ENCODE peak calls at places on chromosomes 13 and 19, in four cellular contexts. One of them, this sample, is unnamed.

GRCh38 chr13:28100149-28101121 is at the start of gene FLT3:
- DNase-seq in thyroid gland: peak
- DNase-seq in tibial nerve: no peak
- DNase-seq in astrocyte of the spinal cord: peak
- DNase-seq in this sample: peak

GRCh38 chr13:97802213-97802612 is 151.3 kb upstream of the IPO5 start:
- DNase-seq in thyroid gland: no peak
- DNase-seq in tibial nerve: no peak
- DNase-seq in astrocyte of the spinal cord: no peak
- DNase-seq in this sample: no peak

GRCh38 chr19:33622809-33623511 is 1.2 kb downstream of the CHST8 start:
- DNase-seq in thyroid gland: no peak
- DNase-seq in tibial nerve: no peak
- DNase-seq in astrocyte of the spinal cord: no peak
- DNase-seq in this sample: no peak

GRCh38 chr13:32914686-32915085 is 101.5 kb upstream of the KL start:
- DNase-seq in thyroid gland: no peak
- DNase-seq in tibial nerve: no peak
- DNase-seq in astrocyte of the spinal cord: no peak
- DNase-seq in this sample: no peak

GRCh38 chr19:45113628-45114027 is 20.6 kb downstream of the PPP1R37 start:
- DNase-seq in thyroid gland: no peak
- DNase-seq in tibial nerve: no peak
- DNase-seq in astrocyte of the spinal cord: no peak
- DNase-seq in this sample: no peak

GRCh38 chr19:29841209-29841558 is 29.4 kb downstream of the CCNE1 start:
- DNase-seq in thyroid gland: no peak
- DNase-seq in tibial nerve: no peak
- DNase-seq in astrocyte of the spinal cord: no peak
- DNase-seq in this sample: no peak

GRCh38 chr13:106468207-106468606 is 67.3 kb downstream of the EFNB2 start:
- DNase-seq in thyroid gland: peak
- DNase-seq in tibial nerve: no peak
- DNase-seq in astrocyte of the spinal cord: no peak
- DNase-seq in this sample: peak

GRCh38 chr13:98447881-98448641 is 128.8 kb downstream of the STK24 start:
- DNase-seq in thyroid gland: peak
- DNase-seq in tibial nerve: no peak
- DNase-seq in astrocyte of the spinal cord: peak
- DNase-seq in this sample: no peak

GRCh38 chr13:109226631-109227030 is 559.8 kb downstream of the IRS2 start:
- DNase-seq in thyroid gland: no peak
- DNase-seq in tibial nerve: no peak
- DNase-seq in astrocyte of the spinal cord: peak
- DNase-seq in this sample: no peak

GRCh38 chr19:49891393-49891792 is 5.3 kb downstream of the IL4I1 start:
- DNase-seq in thyroid gland: no peak
- DNase-seq in tibial nerve: no peak
- DNase-seq in astrocyte of the spinal cord: no peak
- DNase-seq in this sample: no peak

DNA sequence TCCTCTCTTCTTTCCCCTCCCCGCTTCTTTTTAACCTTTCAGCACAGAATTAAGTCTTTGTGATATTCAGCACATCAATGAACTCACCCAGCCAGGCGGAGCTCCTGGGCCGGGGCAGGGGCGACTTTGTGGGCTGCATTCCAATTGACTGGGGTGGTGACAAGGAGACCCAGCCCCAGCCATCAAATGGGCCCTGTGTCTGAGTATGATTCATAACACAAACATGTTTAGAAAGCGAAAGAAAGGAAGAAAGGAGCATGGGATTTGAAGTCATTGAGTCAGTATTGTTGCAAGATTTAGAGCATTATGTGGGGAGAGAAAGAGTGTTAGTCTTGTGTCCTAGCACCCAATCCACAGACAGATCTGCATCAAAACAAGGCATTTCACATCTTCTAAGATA is 185.3 kb downstream of the LHFPL6 start:
- DNase-seq in thyroid gland: no peak
- DNase-seq in tibial nerve: no peak
- DNase-seq in astrocyte of the spinal cord: peak
- DNase-seq in this sample: peak
- H3K4me3 ChIP-seq in thyroid gland: no peak
- H3K4me3 ChIP-seq in tibial nerve: peak
- H3K4me3 ChIP-seq in astrocyte of the spinal cord: peak
- H3K4me3 ChIP-seq in this sample: no peak

GRCh38 chr19:952049-952679 is 26.3 kb downstream of the ARID3A start:
- DNase-seq in thyroid gland: no peak
- DNase-seq in tibial nerve: no peak
- DNase-seq in astrocyte of the spinal cord: no peak
- DNase-seq in this sample: no peak
- H3K4me3 ChIP-seq in thyroid gland: no peak
- H3K4me3 ChIP-seq in tibial nerve: no peak
- H3K4me3 ChIP-seq in astrocyte of the spinal cord: no peak
- H3K4me3 ChIP-seq in this sample: no peak

GRCh38 chr19:40055049-40055448 is 982 bp downstream of the ZNF780B start:
- DNase-seq in thyroid gland: no peak
- DNase-seq in tibial nerve: no peak
- DNase-seq in astrocyte of the spinal cord: no peak
- DNase-seq in this sample: no peak

GRCh38 chr19:40056505-40056904 is 474 bp upstream of the ZNF780B start:
- DNase-seq in thyroid gland: no peak
- DNase-seq in tibial nerve: no peak
- DNase-seq in astrocyte of the spinal cord: no peak
- DNase-seq in this sample: no peak

GRCh38 chr19:40053491-40053890 is 2.5 kb downstream of the ZNF780B start:
- DNase-seq in thyroid gland: no peak
- DNase-seq in tibial nerve: no peak
- DNase-seq in astrocyte of the spinal cord: no peak
- DNase-seq in this sample: no peak

GRCh38 chr19:40055832-40056504 is at the start of gene ZNF780B:
- DNase-seq in thyroid gland: peak
- DNase-seq in tibial nerve: peak
- DNase-seq in astrocyte of the spinal cord: peak
- DNase-seq in this sample: peak

GRCh38 chr19:40054632-40055031 is 1.4 kb downstream of the ZNF780B start:
- DNase-seq in thyroid gland: no peak
- DNase-seq in tibial nerve: no peak
- DNase-seq in astrocyte of the spinal cord: no peak
- DNase-seq in this sample: no peak
- H3K4me3 ChIP-seq in thyroid gland: no peak
- H3K4me3 ChIP-seq in tibial nerve: no peak
- H3K4me3 ChIP-seq in astrocyte of the spinal cord: no peak
- H3K4me3 ChIP-seq in this sample: no peak

GRCh38 chr19:4181053-4181508 is 1.3 kb downstream of the SIRT6 start:
- DNase-seq in thyroid gland: no peak
- DNase-seq in tibial nerve: no peak
- DNase-seq in astrocyte of the spinal cord: no peak
- DNase-seq in this sample: no peak
- H3K4me3 ChIP-seq in thyroid gland: no peak
- H3K4me3 ChIP-seq in tibial nerve: peak
- H3K4me3 ChIP-seq in astrocyte of the spinal cord: no peak
- H3K4me3 ChIP-seq in this sample: no peak

GRCh38 chr19:14554382-14554812 is 17.5 kb downstream of the NDUFB7 start:
- DNase-seq in thyroid gland: peak
- DNase-seq in tibial nerve: no peak
- DNase-seq in astrocyte of the spinal cord: no peak
- DNase-seq in this sample: no peak

GRCh38 chr19:14555918-14556661 is 15.8 kb downstream of the NDUFB7 start:
- DNase-seq in thyroid gland: no peak
- DNase-seq in tibial nerve: no peak
- DNase-seq in astrocyte of the spinal cord: peak
- DNase-seq in this sample: no peak

GRCh38 chr19:14556662-14557188 is 15.1 kb downstream of the NDUFB7 start:
- DNase-seq in thyroid gland: peak
- DNase-seq in tibial nerve: peak
- DNase-seq in astrocyte of the spinal cord: peak
- DNase-seq in this sample: peak

GRCh38 chr19:14553042-14553938 is 18.6 kb downstream of the NDUFB7 start:
- DNase-seq in thyroid gland: no peak
- DNase-seq in tibial nerve: no peak
- DNase-seq in astrocyte of the spinal cord: no peak
- DNase-seq in this sample: no peak

GRCh38 chr19:14553939-14554243 is 18.0 kb downstream of the NDUFB7 start:
- DNase-seq in thyroid gland: no peak
- DNase-seq in tibial nerve: no peak
- DNase-seq in astrocyte of the spinal cord: no peak
- DNase-seq in this sample: no peak
- H3K4me3 ChIP-seq in thyroid gland: no peak
- H3K4me3 ChIP-seq in tibial nerve: no peak
- H3K4me3 ChIP-seq in astrocyte of the spinal cord: no peak
- H3K4me3 ChIP-seq in this sample: no peak

DNA sequence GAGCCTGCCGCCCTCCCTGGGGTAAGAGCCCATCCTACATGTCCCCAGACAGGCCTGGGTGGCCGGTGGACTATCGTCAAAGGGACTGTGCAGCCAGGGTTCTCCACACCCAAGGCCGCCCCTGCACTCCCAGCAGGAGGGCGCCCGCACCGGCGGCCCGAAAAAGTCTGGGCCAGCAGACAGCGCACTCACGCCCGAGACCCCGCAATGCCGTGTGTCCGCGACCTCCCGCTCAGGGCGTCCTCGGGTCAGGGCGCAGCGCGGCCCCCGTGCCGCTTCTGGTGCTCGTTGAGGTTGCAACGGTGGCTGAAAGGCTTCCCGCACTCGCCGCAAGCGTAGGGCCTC is 2.6 kb upstream of the A1BG start:
- DNase-seq in thyroid gland: no peak
- DNase-seq in tibial nerve: no peak
- DNase-seq in astrocyte of the spinal cord: no peak
- DNase-seq in this sample: no peak
- H3K4me3 ChIP-seq in thyroid gland: no peak
- H3K4me3 ChIP-seq in tibial nerve: peak
- H3K4me3 ChIP-seq in astrocyte of the spinal cord: no peak
- H3K4me3 ChIP-seq in this sample: no peak

GRCh38 chr19:52039169-52039568 is 9.5 kb downstream of the ZNF432 start:
- DNase-seq in thyroid gland: no peak
- DNase-seq in tibial nerve: no peak
- DNase-seq in astrocyte of the spinal cord: no peak
- DNase-seq in this sample: no peak

GRCh38 chr19:52028780-52029123 is 573 bp upstream of the ZNF614 start:
- DNase-seq in thyroid gland: no peak
- DNase-seq in tibial nerve: no peak
- DNase-seq in astrocyte of the spinal cord: no peak
- DNase-seq in this sample: no peak

GRCh38 chr19:52028027-52028779 is at the start of gene ZNF614:
- DNase-seq in thyroid gland: peak
- DNase-seq in tibial nerve: peak
- DNase-seq in astrocyte of the spinal cord: peak
- DNase-seq in this sample: peak

GRCh38 chr19:52034051-52034728 is 6.0 kb upstream of the ZNF614 start:
- DNase-seq in thyroid gland: no peak
- DNase-seq in tibial nerve: no peak
- DNase-seq in astrocyte of the spinal cord: peak
- DNase-seq in this sample: no peak
- H3K4me3 ChIP-seq in thyroid gland: no peak
- H3K4me3 ChIP-seq in tibial nerve: no peak
- H3K4me3 ChIP-seq in astrocyte of the spinal cord: no peak
- H3K4me3 ChIP-seq in this sample: no peak

GRCh38 chr19:2043864-2044708 is 7.0 kb downstream of the MKNK2 start:
- DNase-seq in thyroid gland: no peak
- DNase-seq in tibial nerve: no peak
- DNase-seq in astrocyte of the spinal cord: no peak
- DNase-seq in this sample: no peak

GRCh38 chr19:2044709-2045500 is 6.1 kb downstream of the MKNK2 start:
- DNase-seq in thyroid gland: no peak
- DNase-seq in tibial nerve: no peak
- DNase-seq in astrocyte of the spinal cord: no peak
- DNase-seq in this sample: no peak

GRCh38 chr19:2046046-2046907 is 4.8 kb downstream of the MKNK2 start:
- DNase-seq in thyroid gland: peak
- DNase-seq in tibial nerve: no peak
- DNase-seq in astrocyte of the spinal cord: no peak
- DNase-seq in this sample: no peak

GRCh38 chr19:2047076-2047448 is 4.0 kb downstream of the MKNK2 start:
- DNase-seq in thyroid gland: no peak
- DNase-seq in tibial nerve: no peak
- DNase-seq in astrocyte of the spinal cord: no peak
- DNase-seq in this sample: no peak

DNA sequence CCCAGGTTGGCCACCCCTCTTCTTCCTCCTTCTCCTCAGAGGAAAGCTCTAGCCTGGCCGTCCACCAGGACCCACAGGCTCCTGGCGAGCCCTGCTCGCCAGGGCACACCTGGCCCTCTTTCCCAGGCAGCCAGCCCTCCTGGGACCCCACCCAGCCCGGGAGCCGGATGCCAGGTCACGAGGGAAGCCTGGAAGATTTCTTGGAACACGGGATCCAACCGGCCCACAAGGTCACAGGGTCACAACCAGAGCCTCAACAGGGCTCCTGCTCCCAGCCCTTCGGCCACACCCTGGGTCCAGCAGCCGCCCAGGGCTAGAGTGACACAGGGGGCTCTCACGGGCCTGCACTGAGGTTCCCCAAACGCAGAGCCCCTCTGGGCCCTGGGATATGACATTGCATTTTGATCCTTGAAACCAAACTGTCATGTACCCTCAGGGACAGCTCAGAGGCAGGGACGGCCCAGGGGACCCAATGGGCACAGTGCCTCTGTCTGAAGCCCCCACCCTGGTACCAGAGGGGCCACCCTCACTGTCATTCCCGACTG is 5.5 kb downstream of the MKNK2 start:
- DNase-seq in thyroid gland: no peak
- DNase-seq in tibial nerve: no peak
- DNase-seq in astrocyte of the spinal cord: no peak
- DNase-seq in this sample: peak
- H3K4me3 ChIP-seq in thyroid gland: no peak
- H3K4me3 ChIP-seq in tibial nerve: peak
- H3K4me3 ChIP-seq in astrocyte of the spinal cord: no peak
- H3K4me3 ChIP-seq in this sample: no peak

DNA sequence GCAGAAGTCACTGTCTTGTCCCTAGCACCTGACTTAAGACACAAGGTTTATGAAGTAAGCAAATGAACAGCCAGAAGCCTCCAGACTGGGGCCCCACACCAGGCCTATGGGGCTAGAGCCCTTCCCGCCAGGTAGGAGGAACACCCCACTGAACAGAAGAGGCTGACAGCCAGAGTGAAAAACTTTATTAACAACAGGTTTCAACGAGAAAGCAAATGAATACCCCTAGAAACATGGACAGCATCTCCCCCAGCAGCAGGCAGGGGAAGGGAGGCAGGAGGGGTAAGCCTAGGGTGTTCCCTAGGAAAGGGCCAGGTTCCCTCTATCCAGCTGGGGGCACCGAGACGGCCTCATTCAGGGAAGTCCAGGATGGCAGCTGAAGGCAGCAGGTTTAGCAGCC is 1.3 kb downstream of the WDR83 start:
- DNase-seq in thyroid gland: no peak
- DNase-seq in tibial nerve: no peak
- DNase-seq in astrocyte of the spinal cord: no peak
- DNase-seq in this sample: no peak
- H3K4me3 ChIP-seq in thyroid gland: no peak
- H3K4me3 ChIP-seq in tibial nerve: peak
- H3K4me3 ChIP-seq in astrocyte of the spinal cord: no peak
- H3K4me3 ChIP-seq in this sample: no peak